ENCODE peak calls at places on chromosomes 13 and 19, in nine cellular contexts. F, H, O, R, V, Q, Y, K and D are unnamed samples.

GRCh38 chr19:43306097-43306496 is 36.8 kb upstream of the PSG9 start:
- DNase-seq in O (no peak), F (no peak), H (no peak), V (no peak), Q (no peak), R (no peak), Y (peak), K (no peak), D (no peak)

GRCh38 chr19:17579523-17580244 is 24.2 kb downstream of the COLGALT1 start:
- DNase-seq in K (no peak), R (peak), O (no peak), V (no peak), Q (peak), F (no peak), H (peak), Y (peak), D (peak)

GRCh38 chr19:45455707-45456499 is 11.9 kb upstream of the FOSB start:
- DNase-seq in K (no peak), Q (peak), O (peak), R (peak), V (no peak), H (peak), Y (peak), F (peak), D (peak)

GRCh38 chr13:36072536-36072935 is 58.6 kb downstream of the DCLK1 start:
- DNase-seq in Y (no peak), V (no peak), K (no peak), F (no peak), H (no peak), R (no peak), Q (no peak), O (no peak), D (no peak)

GRCh38 chr19:45097776-45098520 is 5.0 kb downstream of the PPP1R37 start:
- DNase-seq in H (no peak), V (no peak), O (no peak), Y (peak), K (no peak), Q (no peak), F (no peak), R (peak), D (peak)

GRCh38 chr19:49512970-49513745 is 697 bp downstream of the FCGRT start:
- DNase-seq in K (no peak), H (no peak), V (peak), Y (peak), Q (peak), R (no peak), O (no peak), F (no peak), D (peak)

GRCh38 chr19:14127929-14128509 is 8.4 kb downstream of the ASF1B start:
- DNase-seq in H (no peak), Q (no peak), K (no peak), Y (peak), R (no peak), O (no peak), V (no peak), F (no peak), D (no peak)

GRCh38 chr13:103952183-103952582 is 886.0 kb upstream of the SLC10A2 start:
- DNase-seq in V (no peak), R (no peak), F (no peak), O (no peak), K (no peak), Q (no peak), H (no peak), Y (no peak), D (no peak)

GRCh38 chr13:95128045-95128643 is 173.1 kb downstream of the ABCC4 start:
- DNase-seq in K (no peak), O (no peak), R (peak), V (no peak), Y (no peak), F (no peak), Q (no peak), H (no peak), D (no peak)

GRCh38 chr13:84049442-84049841 is 167.2 kb upstream of the SLITRK1 start:
- DNase-seq in R (no peak), Q (no peak), Y (no peak), K (no peak), V (no peak), F (no peak), O (no peak), H (no peak), D (no peak)

GRCh38 chr19:44789943-44790467 is 12.3 kb downstream of the CBLC start:
- DNase-seq in F (no peak), K (no peak), V (no peak), Q (no peak), R (no peak), O (no peak), Y (no peak), H (no peak), D (no peak)

GRCh38 chr19:46748325-46749109 is 2.3 kb upstream of the STRN4 start:
- DNase-seq in Y (peak), O (peak), F (peak), R (no peak), Q (peak), H (peak), K (peak), V (peak), D (peak)

GRCh38 chr13:22926176-22927007 is 254.4 kb upstream of the SGCG start:
- DNase-seq in H (no peak), F (no peak), Q (peak), O (no peak), Y (peak), V (peak), R (no peak), K (no peak), D (no peak)

GRCh38 chr19:23991170-23991569 is 76.5 kb downstream of the ZNF726 start:
- DNase-seq in R (no peak), Q (no peak), F (no peak), Y (no peak), V (no peak), K (no peak), H (no peak), O (no peak), D (no peak)

GRCh38 chr13:40758811-40759210 is 12.2 kb downstream of the MRPS31 start:
- DNase-seq in F (no peak), O (no peak), K (no peak), Y (no peak), R (no peak), Q (no peak), V (no peak), H (no peak), D (no peak)

GRCh38 chr13:95341441-95341840 is 40.2 kb upstream of the ABCC4 start:
- DNase-seq in H (no peak), K (no peak), R (no peak), F (no peak), V (no peak), Q (no peak), Y (no peak), O (no peak), D (no peak)

GRCh38 chr13:113625965-113626661 is 31.9 kb downstream of the ATP4B start:
- DNase-seq in O (no peak), F (no peak), R (no peak), V (no peak), Q (no peak), H (no peak), Y (peak), K (no peak), D (no peak)

GRCh38 chr19:53158119-53158656 is 665 bp downstream of the ZNF347 start:
- DNase-seq in V (peak), H (peak), O (peak), F (peak), Q (peak), K (no peak), R (peak), Y (peak), D (peak)

GRCh38 chr13:46926856-46927625 is 30.2 kb upstream of the HTR2A start:
- DNase-seq in Y (peak), F (no peak), H (no peak), O (no peak), Q (no peak), K (no peak), V (no peak), R (no peak), D (no peak)

GRCh38 chr13:60756306-60756705 is 359.3 kb downstream of the TDRD3 start:
- DNase-seq in Q (no peak), F (no peak), R (no peak), V (no peak), Y (no peak), H (no peak), O (no peak), K (no peak), D (no peak)

GRCh38 chr13:113917096-113917495 is 53.2 kb upstream of the GAS6 start:
- DNase-seq in V (no peak), O (no peak), H (no peak), Q (no peak), R (no peak), F (no peak), K (no peak), Y (no peak), D (no peak)

GRCh38 chr13:48783831-48784230 is 130.1 kb downstream of the CYSLTR2 start:
- DNase-seq in O (no peak), R (no peak), F (no peak), H (no peak), Q (no peak), V (no peak), K (no peak), Y (no peak), D (no peak)

GRCh38 chr13:43831088-43831487 is 44.3 kb upstream of the ENOX1 start:
- DNase-seq in V (no peak), F (no peak), R (no peak), Q (no peak), Y (peak), K (no peak), O (no peak), H (no peak), D (no peak)

GRCh38 chr19:13841339-13842293 is 35.3 kb upstream of the NANOS3 start:
- DNase-seq in K (no peak), H (peak), F (peak), Q (no peak), Y (peak), R (no peak), O (peak), V (no peak), D (peak)

GRCh38 chr19:48711106-48711662 is 8.3 kb downstream of the MAMSTR start:
- DNase-seq in Y (no peak), O (no peak), R (no peak), F (no peak), H (no peak), Q (no peak), K (no peak), V (no peak), D (no peak)

GRCh38 chr19:55117063-55117635 is 288 bp downstream of the PPP1R12C start:
- DNase-seq in Q (no peak), Y (peak), V (no peak), F (no peak), R (no peak), K (no peak), H (no peak), O (no peak), D (peak)

GRCh38 chr13:113548778-113549621 is 35.6 kb upstream of the TFDP1 start:
- DNase-seq in R (no peak), Q (no peak), F (no peak), H (no peak), O (no peak), V (no peak), K (no peak), Y (no peak), D (no peak)

GRCh38 chr13:114070098-114070799 is 62.2 kb downstream of the RASA3 start:
- DNase-seq in F (no peak), V (no peak), K (no peak), H (no peak), R (no peak), Q (no peak), O (no peak), Y (no peak), D (no peak)

GRCh38 chr19:3204646-3205275 is 19.0 kb downstream of the NCLN start:
- DNase-seq in O (no peak), Y (no peak), Q (no peak), H (no peak), F (no peak), K (no peak), R (no peak), V (no peak), D (no peak)

GRCh38 chr19:38034153-38034835 is 127.3 kb downstream of the SIPA1L3 start:
- DNase-seq in K (no peak), F (no peak), V (no peak), Y (no peak), Q (no peak), H (no peak), R (no peak), O (no peak), D (peak)

GRCh38 chr13:93307166-93307565 is 80.6 kb downstream of the GPC6 start:
- DNase-seq in Q (no peak), R (no peak), O (no peak), V (no peak), F (no peak), H (no peak), K (no peak), Y (peak), D (no peak)

GRCh38 chr19:19464339-19465098 is 50.8 kb downstream of the TSSK6 start:
- DNase-seq in F (no peak), O (no peak), Q (no peak), H (no peak), K (no peak), Y (peak), V (no peak), R (no peak), D (no peak)

GRCh38 chr13:46686171-46686570 is 110.8 kb downstream of the ESD start:
- DNase-seq in V (no peak), Q (no peak), F (no peak), K (no peak), O (no peak), R (no peak), H (no peak), Y (no peak), D (no peak)